ENCODE peak calls at places on chromosomes 4 and X, in six cellular contexts. M is cardiac muscle cell, N is pancreas, S is IMR-90, Z is ascending aorta, A is MM.1S. F is an unnamed sample. For H3K36me3, the result is how much of the 10 kb centered on the place peaks cover.

GRCh38 chrX:38212246-38212645 is 8.4 kb downstream of the SRPX start:
- DNase-seq in M (peak), N (no peak), S (peak), Z (no peak), A (no peak), F (no peak)

GRCh38 chrX:16604300-16604699 is 45.7 kb upstream of the S100G start:
- DNase-seq in M (peak), N (no peak), S (no peak), Z (no peak), A (no peak), F (no peak)

GRCh38 chrX:46961574-46962279 is 49.5 kb downstream of the JADE3 start:
- DNase-seq in M (no peak), N (peak), S (no peak), Z (no peak), A (no peak), F (no peak)

GRCh38 chr4:118417325-118417724 is 64.5 kb upstream of the PRSS12 start:
- DNase-seq in M (no peak), N (no peak), S (peak), Z (no peak), A (no peak), F (no peak)

GRCh38 chrX:47201545-47201944 is 7.9 kb downstream of the UBA1 start:
- DNase-seq in M (no peak), N (no peak), S (no peak), Z (no peak), A (no peak), F (no peak)

GRCh38 chrX:136910565-136911040 is 30.1 kb upstream of the RBMX start:
- DNase-seq in M (no peak), N (no peak), S (peak), Z (no peak), A (no peak), F (no peak)

GRCh38 chrX:98357146-98357545 is 1473.4 kb downstream of the RPA4 start:
- DNase-seq in M (no peak), N (no peak), S (no peak), Z (no peak), A (no peak), F (peak)

GRCh38 chrX:2614911-2615310 is 76.2 kb upstream of the CD99 start:
- DNase-seq in M (peak), N (no peak), S (peak), Z (no peak), A (no peak), F (peak)

GRCh38 chr4:136036744-136037143 is 1495.5 kb downstream of the PCDH18 start:
- DNase-seq in M (peak), N (no peak), S (peak), Z (no peak), A (no peak), F (no peak)

GRCh38 chr4:118353452-118353851 is 649 bp upstream of the PRSS12 start:
- DNase-seq in M (no peak), N (no peak), S (no peak), Z (no peak), A (no peak), F (no peak)

GRCh38 chr4:48668254-48669017 is 111.6 kb downstream of the FRYL start:
- DNase-seq in M (no peak), N (no peak), S (no peak), Z (no peak), A (no peak), F (no peak)

GRCh38 chr4:12041828-12042227 is 613.1 kb upstream of the HS3ST1 start:
- DNase-seq in M (peak), N (no peak), S (no peak), Z (no peak), A (peak), F (peak)

GRCh38 chr4:105088110-105088879 is 58.4 kb upstream of the TET2 start:
- DNase-seq in M (peak), N (no peak), S (peak), Z (no peak), A (no peak), F (no peak)

GRCh38 chr4:57475424-57475823 is 365.2 kb upstream of the IGFBP7 start:
- DNase-seq in M (no peak), N (no peak), S (no peak), Z (no peak), A (no peak), F (no peak)

GRCh38 chr4:48780867-48781219 is 764 bp upstream of the FRYL start:
- DNase-seq in M (peak), N (peak), S (peak), Z (no peak), A (peak), F (peak)

GRCh38 chr4:96293806-96294205 is 453.9 kb downstream of the PDHA2 start:
- DNase-seq in M (no peak), N (no peak), S (no peak), Z (no peak), A (no peak), F (no peak)

GRCh38 chrX:48595929-48596328 is 1.4 kb upstream of the WDR13 start:
- DNase-seq in M (no peak), N (no peak), S (no peak), Z (no peak), A (no peak), F (no peak)

GRCh38 chrX:2552621-2553297 is 52.0 kb upstream of the DHRSX start:
- DNase-seq in M (peak), N (no peak), S (no peak), Z (no peak), A (no peak), F (no peak)

GRCh38 chrX:101219116-101219839 is at the start of gene DRP2:
- DNase-seq in M (no peak), N (no peak), S (peak), Z (no peak), A (no peak), F (no peak)

GRCh38 chr4:41256740-41257256 is at the start of gene UCHL1:
- DNase-seq in M (peak), N (no peak), S (peak), Z (no peak), A (peak), F (no peak)

GRCh38 chr4:2805712-2806391 is 13.0 kb downstream of the SH3BP2 start:
- DNase-seq in M (peak), N (peak), S (no peak), Z (no peak), A (no peak), F (no peak)

GRCh38 chr4:76306882-76307669 is 543 bp downstream of the STBD1 start:
- DNase-seq in M (peak), N (peak), S (peak), Z (no peak), A (peak), F (no peak)

GRCh38 chr4:184937745-184938144 is 80.5 kb upstream of the HELT start:
- DNase-seq in M (no peak), N (no peak), S (no peak), Z (no peak), A (no peak), F (no peak)

GRCh38 chr4:78940752-78941151 is 1.5 kb upstream of the PAQR3 start:
- DNase-seq in M (no peak), N (no peak), S (no peak), Z (no peak), A (no peak), F (no peak)

GRCh38 chrX:72262077-72262476 is 15.0 kb downstream of the RPS4X start:
- DNase-seq in M (no peak), N (no peak), S (no peak), Z (no peak), A (no peak), F (no peak)

GRCh38 chr4:32429151-32429550 is 1709.0 kb downstream of the PCDH7 start:
- DNase-seq in M (peak), N (no peak), S (no peak), Z (no peak), A (no peak), F (no peak)

GRCh38 chr4:183905593-183906485 is 732 bp downstream of the STOX2 start:
- DNase-seq in M (peak), N (peak), S (peak), Z (no peak), A (no peak), F (no peak)

GRCh38 chr4:5573965-5574364 is 134.4 kb downstream of the EVC2 start:
- DNase-seq in M (no peak), N (no peak), S (no peak), Z (no peak), A (no peak), F (no peak)

GRCh38 chrX:68462197-68462596 is 28.9 kb upstream of the OPHN1 start:
- DNase-seq in M (peak), N (no peak), S (peak), Z (no peak), A (no peak), F (no peak)

GRCh38 chr4:109184421-109184956 is 118.0 kb downstream of the COL25A1 start:
- DNase-seq in M (peak), N (no peak), S (no peak), Z (no peak), A (no peak), F (no peak)

GRCh38 chr4:103198111-103198765 is at the start of gene CENPE:
- DNase-seq in M (peak), N (peak), S (peak), Z (peak), A (peak), F (peak)

GRCh38 chr4:56315041-56315440 is 72.2 kb downstream of the AASDH start:
- DNase-seq in M (no peak), N (no peak), S (no peak), Z (no peak), A (no peak), F (no peak)

GRCh38 chr4:56313132-56313531 is 74.2 kb downstream of the AASDH start:
- DNase-seq in M (no peak), N (no peak), S (no peak), Z (no peak), A (no peak), F (no peak)

GRCh38 chr4:56315543-56315942 is 71.7 kb downstream of the AASDH start:
- DNase-seq in M (no peak), N (no peak), S (no peak), Z (no peak), A (no peak), F (no peak)

GRCh38 chr4:56316011-56316650 is 71.2 kb downstream of the AASDH start:
- DNase-seq in M (no peak), N (no peak), S (no peak), Z (no peak), A (no peak), F (no peak)

GRCh38 chr4:56314207-56314915 is 72.9 kb downstream of the AASDH start:
- DNase-seq in M (no peak), N (no peak), S (no peak), Z (no peak), A (no peak), F (no peak)
- H3K36me3 ChIP-seq in M (under half), N (under half), S (under half), Z (under half), A (under half), F (under half)

DNA sequence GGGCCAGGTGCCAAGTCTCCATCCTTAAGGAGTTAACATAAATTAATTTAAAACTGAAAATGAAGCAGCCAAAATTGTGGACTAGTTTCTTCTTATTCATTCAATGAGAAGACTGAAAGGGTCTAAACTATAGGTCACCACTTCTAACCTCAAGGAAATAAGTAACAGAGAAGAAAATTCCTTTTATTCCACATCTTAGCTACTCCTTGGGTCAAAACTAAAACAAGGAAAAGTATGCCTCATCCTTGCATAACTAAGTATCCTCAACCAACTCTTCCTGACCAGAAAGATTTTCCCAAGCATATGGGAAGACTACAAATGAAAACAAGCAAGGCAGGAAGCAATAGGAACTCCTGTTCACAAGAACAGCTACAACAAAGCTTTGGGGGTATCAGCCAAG is 71.2 kb downstream of the ZNF827 start:
- DNase-seq in M (no peak), N (no peak), S (peak), Z (no peak), A (no peak), F (no peak)
- H3K36me3 ChIP-seq in M (under half), N (under half), S (under half), Z (under half), A (under half), F (under half)

GRCh38 chr4:10096976-10097330 is 19.6 kb downstream of the WDR1 start:
- DNase-seq in M (no peak), N (no peak), S (no peak), Z (no peak), A (peak), F (no peak)
- H3K36me3 ChIP-seq in M (under half), N (under half), S (half or more), Z (half or more), A (under half), F (under half)

GRCh38 chr4:88041626-88042025 is 34.2 kb downstream of the PKD2 start:
- DNase-seq in M (no peak), N (peak), S (no peak), Z (no peak), A (no peak), F (no peak)
- H3K36me3 ChIP-seq in M (half or more), N (under half), S (half or more), Z (half or more), A (under half), F (half or more)

DNA sequence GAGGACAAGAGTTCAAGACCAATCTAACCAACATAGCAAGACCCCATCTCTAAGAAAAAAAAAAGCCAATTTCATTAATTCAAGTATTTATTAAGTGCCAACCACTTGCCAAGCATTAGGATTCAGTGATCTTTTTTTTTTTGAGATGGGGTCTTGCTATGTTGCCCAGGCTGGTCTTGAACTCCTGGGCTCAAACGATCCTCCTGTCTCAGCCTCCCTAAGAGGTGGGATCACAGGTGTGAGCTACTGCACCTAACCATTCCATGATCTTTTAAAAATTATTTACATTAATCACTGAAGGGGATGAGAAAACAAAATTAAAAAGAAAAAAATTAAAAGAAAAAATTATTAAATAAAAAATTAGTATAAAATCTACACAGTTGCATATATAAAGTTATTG is 24.4 kb downstream of the HELQ start:
- DNase-seq in M (no peak), N (no peak), S (no peak), Z (no peak), A (no peak), F (no peak)
- H3K36me3 ChIP-seq in M (under half), N (under half), S (under half), Z (under half), A (under half), F (under half)

DNA sequence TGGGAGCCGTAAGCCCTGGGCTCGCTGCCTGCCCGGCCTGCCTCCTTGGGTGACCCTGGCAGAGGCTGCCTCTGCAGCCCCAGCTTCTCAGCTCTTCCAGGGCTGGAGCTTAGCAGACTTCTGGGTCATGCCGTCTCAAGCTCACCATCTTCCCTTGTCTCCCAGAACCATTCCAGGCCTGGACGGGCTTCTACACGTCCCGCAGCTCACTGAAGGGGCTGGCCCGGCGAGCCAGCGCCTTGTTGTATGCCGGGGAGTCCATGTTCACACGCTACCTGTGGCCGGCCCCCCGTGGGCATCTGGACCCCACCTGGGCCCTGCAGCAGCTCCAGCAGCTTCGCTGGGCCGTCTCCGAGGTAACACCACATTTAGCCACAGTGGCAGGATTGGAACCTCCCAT is 22.0 kb downstream of the MAN2B2 start:
- DNase-seq in M (no peak), N (no peak), S (no peak), Z (no peak), A (no peak), F (no peak)
- H3K36me3 ChIP-seq in M (under half), N (under half), S (under half), Z (under half), A (under half), F (under half)

DNA sequence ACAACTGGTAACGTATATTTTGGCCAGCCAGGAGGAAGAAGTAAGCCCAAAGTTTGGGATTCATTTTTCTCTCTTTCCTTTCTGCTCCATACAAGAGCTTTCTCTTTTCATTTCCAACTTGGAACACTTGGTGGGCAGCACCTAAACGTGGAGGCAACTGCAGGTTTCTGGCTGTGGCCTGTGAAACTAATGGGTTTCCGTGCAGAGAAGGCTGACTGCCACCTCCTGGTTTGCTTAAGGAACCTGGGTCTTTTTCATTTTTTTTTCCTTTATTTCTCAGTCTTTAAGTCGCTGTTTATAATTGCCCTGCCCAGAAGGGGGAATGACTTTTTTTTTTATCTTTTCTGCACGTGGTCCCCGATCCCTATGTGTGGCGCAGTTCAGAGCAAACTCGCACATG is 15.4 kb downstream of the ZNF718 start:
- DNase-seq in M (no peak), N (no peak), S (no peak), Z (no peak), A (no peak), F (no peak)
- H3K36me3 ChIP-seq in M (under half), N (under half), S (under half), Z (half or more), A (under half), F (half or more)

GRCh38 chr4:168848112-168848511 is 161.9 kb downstream of the CBR4 start:
- DNase-seq in M (peak), N (no peak), S (no peak), Z (no peak), A (no peak), F (no peak)
- H3K36me3 ChIP-seq in M (under half), N (under half), S (under half), Z (under half), A (under half), F (under half)

GRCh38 chr4:865121-865465 is 39.2 kb upstream of the CPLX1 start:
- DNase-seq in M (no peak), N (no peak), S (no peak), Z (no peak), A (no peak), F (no peak)
- H3K36me3 ChIP-seq in M (under half), N (under half), S (half or more), Z (half or more), A (under half), F (under half)